ENCODE peak calls at places on chromosomes 2 and 18, in eight cellular contexts. O is ovary, C is foreskin fibroblast, A is GM13976, H is dorsolateral prefrontal cortex, Y is lung, S is HFFc6, W is neural progenitor cell. I is an unnamed sample.

GRCh38 chr18:49476664-49477411 is 10.2 kb downstream of the C18orf32 start:
- DNase-seq in O (no peak), C (peak), A (no peak), H (no peak), Y (peak), S (peak), W (no peak), I (no peak)

GRCh38 chr2:113734187-113734586 is 22.3 kb downstream of the SLC35F5 start:
- DNase-seq in O (no peak), C (no peak), A (peak), H (no peak), Y (no peak), S (no peak), W (no peak), I (peak)

GRCh38 chr2:65232636-65233035 is 5.0 kb downstream of the ACTR2 start:
- DNase-seq in O (no peak), C (no peak), A (peak), H (no peak), Y (no peak), S (peak), W (no peak), I (peak)

GRCh38 chr2:15949126-15949525 is 8.8 kb downstream of the MYCN start:
- DNase-seq in O (no peak), C (no peak), A (no peak), H (no peak), Y (no peak), S (no peak), W (no peak), I (no peak)

GRCh38 chr2:236717719-236718118 is 148.1 kb downstream of the ACKR3 start:
- DNase-seq in O (no peak), C (no peak), A (no peak), H (no peak), Y (no peak), S (no peak), W (no peak), I (no peak)

GRCh38 chr2:216880509-216881184 is 20.8 kb upstream of the TNP1 start:
- DNase-seq in O (no peak), C (no peak), A (no peak), H (no peak), Y (no peak), S (no peak), W (no peak), I (no peak)

GRCh38 chr2:234970467-234970866 is 18.6 kb downstream of the SH3BP4 start:
- DNase-seq in O (no peak), C (no peak), A (no peak), H (no peak), Y (no peak), S (peak), W (no peak), I (no peak)

GRCh38 chr2:210028178-210028577 is 25.7 kb downstream of the RPE start:
- DNase-seq in O (no peak), C (no peak), A (no peak), H (no peak), Y (no peak), S (no peak), W (no peak), I (no peak)

GRCh38 chr2:23380562-23381065 is 4.4 kb upstream of the KLHL29 start:
- DNase-seq in O (no peak), C (no peak), A (peak), H (no peak), Y (peak), S (no peak), W (no peak), I (peak)

DNA sequence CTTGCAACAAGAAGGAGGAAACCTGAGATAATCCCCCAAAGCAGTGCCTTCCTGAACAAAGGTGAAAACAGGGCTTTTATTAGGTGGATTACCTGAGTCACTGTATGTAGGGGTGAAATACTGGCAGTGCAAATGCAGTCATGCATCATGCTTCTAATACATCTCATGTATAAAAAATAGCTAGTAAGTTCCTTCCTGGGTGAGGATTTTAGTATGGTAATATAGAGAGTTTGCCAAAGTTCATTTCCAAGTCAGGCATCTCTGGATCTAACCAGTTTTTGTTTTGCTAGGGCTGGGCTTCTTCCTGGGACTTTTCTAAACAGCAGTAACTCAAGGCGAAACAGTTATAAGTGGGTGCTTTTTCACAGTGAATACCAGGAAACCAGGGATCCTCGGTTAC is 583.4 kb upstream of the LRRTM1 start:
- DNase-seq in O (no peak), C (no peak), A (no peak), H (no peak), Y (no peak), S (no peak), W (no peak), I (no peak)
- TF ChIP-seq CTCF in O (no peak), C (no peak), A (no peak), H (no peak), Y (no peak), S (no peak), W (no peak), I (no peak)

GRCh38 chr2:3535794-3536681 is 16.7 kb upstream of the ADI1 start:
- DNase-seq in O (peak), C (peak), A (no peak), H (no peak), Y (peak), S (peak), W (no peak), I (no peak)
- TF ChIP-seq CTCF in O (peak), C (peak), A (no peak), H (no peak), Y (no peak), S (peak), W (no peak), I (no peak)

DNA sequence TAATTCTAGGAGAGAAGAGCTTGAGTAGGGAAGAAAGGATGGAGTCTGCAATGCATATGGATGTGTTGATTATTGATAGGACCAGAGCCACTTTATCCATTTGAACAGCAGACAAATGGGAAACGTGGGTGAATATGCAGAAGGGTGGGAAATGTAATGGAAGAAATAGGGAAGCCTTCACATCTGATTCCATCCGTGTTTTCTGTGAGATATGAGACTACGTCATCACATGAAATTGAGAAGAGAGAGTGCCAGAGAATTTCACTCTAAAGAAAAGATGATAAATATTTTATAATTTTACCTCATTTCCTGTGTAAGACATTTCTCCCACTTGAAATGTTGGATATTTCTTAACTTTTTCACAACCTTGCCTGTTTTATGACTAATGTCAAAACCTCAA is 788.4 kb upstream of the FAM98A start:
- DNase-seq in O (no peak), C (no peak), A (no peak), H (no peak), Y (no peak), S (no peak), W (no peak), I (no peak)
- TF ChIP-seq CTCF in O (no peak), C (no peak), A (no peak), H (no peak), Y (no peak), S (no peak), W (no peak), I (no peak)

DNA sequence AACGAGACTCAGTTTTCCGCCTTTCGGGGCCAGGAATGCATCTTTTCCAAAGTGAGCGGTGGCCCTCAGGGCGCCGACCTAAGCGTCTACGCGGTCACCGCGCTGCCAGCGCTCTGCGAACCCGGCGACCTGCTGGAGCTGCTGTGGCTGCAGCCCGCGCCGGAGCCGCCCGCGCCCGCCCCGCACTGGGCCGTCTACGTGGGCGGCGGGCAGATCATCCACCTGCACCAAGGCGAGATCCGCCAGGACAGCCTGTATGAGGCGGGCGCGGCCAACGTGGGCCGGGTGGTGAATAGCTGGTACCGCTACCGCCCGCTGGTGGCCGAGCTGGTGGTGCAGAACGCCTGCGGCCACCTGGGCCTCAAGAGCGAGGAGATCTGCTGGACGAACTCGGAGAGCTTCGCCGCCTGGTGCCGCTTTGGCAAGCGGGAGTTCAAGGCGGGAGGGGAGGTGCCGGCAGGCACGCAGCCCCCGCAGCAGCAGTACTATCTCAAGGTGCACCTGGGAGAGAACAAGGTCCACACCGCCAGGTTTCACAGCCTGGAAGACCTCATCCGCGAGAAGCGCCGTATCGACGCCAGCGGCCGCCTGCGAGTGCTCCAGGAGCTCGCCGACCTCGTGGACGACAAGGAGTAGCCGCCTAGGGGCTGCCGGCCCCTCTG is 1.8 kb downstream of the LRATD1 start:
- DNase-seq in O (peak), C (peak), A (peak), H (peak), Y (peak), S (no peak), W (peak), I (peak)
- TF ChIP-seq CTCF in O (peak), C (peak), A (peak), H (peak), Y (peak), S (peak), W (peak), I (no peak)